ENCODE peak calls at places on chromosomes 11 and 22, in four cellular contexts. M is GM20000, Q is AG04450, H is MM.1S. Y is an unnamed sample.

GRCh38 chr22:23772315-23773246 is at the start of gene MMP11:
- DNase-seq in M (peak), Q (no peak), H (peak), Y (peak)

GRCh38 chr11:110862407-110862806 is 150.2 kb upstream of the ARHGAP20 start:
- DNase-seq in M (no peak), Q (no peak), H (no peak), Y (no peak)

GRCh38 chr11:1217151-1217550 is 5.7 kb upstream of the MUC5B start:
- DNase-seq in M (no peak), Q (no peak), H (no peak), Y (no peak)

GRCh38 chr22:46655861-46656608 is 35.8 kb downstream of the GRAMD4 start:
- DNase-seq in M (no peak), Q (no peak), H (no peak), Y (no peak)

GRCh38 chr11:46330887-46331652 is 16.2 kb upstream of the DGKZ start:
- DNase-seq in M (no peak), Q (no peak), H (no peak), Y (no peak)

GRCh38 chr22:50205781-50206569 is 5.2 kb downstream of the SELENOO start:
- DNase-seq in M (no peak), Q (no peak), H (no peak), Y (no peak)

GRCh38 chr11:112901904-112902303 is 59.3 kb upstream of the NCAM1 start:
- DNase-seq in M (no peak), Q (no peak), H (no peak), Y (no peak)

GRCh38 chr11:74472030-74472429 is 4.7 kb upstream of the KCNE3 start:
- DNase-seq in M (no peak), Q (no peak), H (no peak), Y (no peak)

GRCh38 chr11:64546600-64546999 is 44.4 kb upstream of the SLC22A12 start:
- DNase-seq in M (no peak), Q (no peak), H (no peak), Y (no peak)

GRCh38 chr11:113907681-113908080 is 3.1 kb downstream of the HTR3B start:
- DNase-seq in M (no peak), Q (no peak), H (no peak), Y (no peak)

GRCh38 chr11:43942651-43943356 is 367 bp downstream of the C11orf96 start:
- DNase-seq in M (peak), Q (no peak), H (peak), Y (peak)

GRCh38 chr11:100961633-100962032 is 168.0 kb downstream of the PGR start:
- DNase-seq in M (no peak), Q (no peak), H (no peak), Y (no peak)

GRCh38 chr22:29061773-29062172 is at the start of gene C22orf31:
- DNase-seq in M (no peak), Q (no peak), H (no peak), Y (no peak)

GRCh38 chr11:110772863-110773262 is 60.6 kb upstream of the ARHGAP20 start:
- DNase-seq in M (no peak), Q (no peak), H (no peak), Y (no peak)

GRCh38 chr22:40388231-40388630 is 17.8 kb downstream of the SGSM3 start:
- DNase-seq in M (no peak), Q (no peak), H (no peak), Y (no peak)

GRCh38 chr22:50583294-50583865 is 731 bp upstream of the CHKB start:
- DNase-seq in M (no peak), Q (no peak), H (no peak), Y (peak)

GRCh38 chr11:118918686-118919280 is 6.9 kb downstream of the BCL9L start:
- DNase-seq in M (no peak), Q (no peak), H (no peak), Y (no peak)

GRCh38 chr11:72744474-72744873 is 7.7 kb downstream of the ARAP1 start:
- DNase-seq in M (no peak), Q (no peak), H (no peak), Y (no peak)

GRCh38 chr22:22855617-22856308 is 31.9 kb upstream of the IGLL5 start:
- DNase-seq in M (peak), Q (no peak), H (peak), Y (peak)

DNA sequence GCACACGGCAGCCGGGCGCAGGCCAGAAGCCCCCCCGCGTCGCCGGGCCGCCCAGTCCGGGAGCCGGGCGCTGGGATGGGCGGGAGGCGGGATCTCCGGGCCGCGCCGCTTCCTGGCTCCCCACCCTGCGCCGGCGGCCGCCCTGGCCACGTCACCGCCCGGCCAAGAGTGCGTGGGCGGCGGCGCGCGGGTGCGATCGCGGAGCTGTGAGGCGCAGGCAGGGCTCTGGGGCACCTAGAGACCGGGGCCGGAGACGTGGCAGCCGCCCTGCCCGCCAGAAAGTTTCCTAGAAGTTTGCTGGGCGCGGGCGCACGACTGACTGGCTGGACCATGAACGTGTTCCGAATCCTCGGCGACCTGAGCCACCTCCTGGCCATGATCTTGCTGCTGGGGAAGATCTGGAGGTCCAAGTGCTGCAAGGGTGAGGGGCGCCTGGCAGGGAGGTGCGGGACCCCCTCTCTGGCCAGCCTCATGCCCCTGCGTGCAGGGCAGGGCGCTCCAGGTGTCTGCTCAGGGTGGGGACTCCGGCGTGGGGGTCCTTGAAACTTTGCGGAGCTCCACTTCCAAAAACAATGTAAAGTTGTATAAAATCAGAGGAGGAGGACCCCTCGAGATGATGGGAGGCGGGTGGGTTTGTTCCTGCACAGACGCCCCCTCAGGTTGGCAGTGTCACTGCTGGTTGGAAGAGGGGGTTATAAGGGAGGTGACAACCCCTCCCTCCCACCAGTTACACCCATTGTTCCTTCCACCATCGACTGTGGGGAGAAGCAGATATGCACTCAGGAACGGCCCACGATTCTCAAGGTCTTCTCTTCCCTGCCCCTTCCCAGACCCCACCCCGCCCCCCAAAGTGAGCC is at the start of gene KDELR3:
- DNase-seq in M (peak), Q (peak), H (no peak), Y (peak)
- TF ChIP-seq CTCF in M (no peak), Q (peak), H (peak), Y (peak)

GRCh38 chr11:71240865-71241691 is 11.3 kb downstream of the SHANK2 start:
- DNase-seq in M (no peak), Q (peak), H (no peak), Y (no peak)
- TF ChIP-seq CTCF in M (no peak), Q (no peak), H (no peak), Y (no peak)

DNA sequence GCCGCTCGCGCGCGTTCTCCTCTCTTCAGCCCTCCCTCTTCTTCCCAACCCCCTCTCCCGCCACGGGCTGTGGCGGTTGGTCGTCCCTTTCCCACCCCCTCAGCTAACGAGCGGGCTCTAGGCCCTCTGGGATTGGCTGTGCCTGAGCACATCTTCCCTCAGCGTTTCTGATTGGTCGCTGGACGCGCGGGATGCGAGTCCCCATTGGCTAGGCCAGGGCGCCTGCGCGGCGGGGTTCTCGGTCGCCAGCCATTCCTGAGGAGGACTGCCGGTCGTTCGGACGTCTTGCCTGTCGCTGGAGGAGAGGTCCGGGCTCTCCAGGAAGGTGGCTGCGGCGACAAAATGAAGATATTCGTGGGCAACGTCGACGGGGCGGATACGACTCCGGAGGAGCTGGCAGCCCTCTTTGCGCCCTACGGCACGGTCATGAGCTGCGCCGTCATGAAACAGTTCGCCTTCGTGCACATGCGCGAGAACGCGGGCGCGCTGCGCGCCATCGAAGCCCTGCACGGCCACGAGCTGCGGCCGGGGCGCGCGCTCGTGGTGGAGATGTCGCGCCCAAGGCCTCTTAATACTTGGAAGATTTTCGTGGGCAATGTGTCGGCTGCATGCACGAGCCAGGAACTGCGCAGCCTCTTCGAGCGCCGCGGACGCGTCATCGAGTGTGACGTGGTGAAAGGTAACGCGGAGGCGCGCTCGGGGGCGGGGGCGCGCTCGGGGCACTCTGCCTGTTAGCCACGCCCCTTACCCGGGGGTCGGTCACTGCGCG is at the start of gene RBM14:
- DNase-seq in M (peak), Q (peak), H (peak), Y (peak)
- TF ChIP-seq CTCF in M (no peak), Q (no peak), H (no peak), Y (no peak)

DNA sequence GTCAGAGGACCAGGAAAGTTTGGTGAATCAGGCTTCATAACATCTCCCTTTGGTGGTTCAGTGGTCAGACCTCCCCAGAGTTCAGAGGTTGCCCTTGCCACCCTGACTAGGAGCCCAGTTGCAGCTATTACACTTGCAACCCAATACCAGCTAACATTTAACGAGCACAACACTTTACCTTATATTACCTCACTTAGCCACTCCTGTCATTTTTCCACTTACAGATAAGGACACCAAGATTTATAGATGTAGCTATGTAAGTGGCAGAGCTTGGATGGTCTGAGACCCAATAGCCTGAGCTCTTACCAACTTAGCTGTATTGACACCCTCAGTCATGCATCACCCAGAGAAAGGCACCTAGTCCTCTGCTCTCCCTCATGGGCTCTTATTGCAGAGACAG is 234.7 kb downstream of the INSC start:
- DNase-seq in M (no peak), Q (no peak), H (no peak), Y (no peak)
- TF ChIP-seq CTCF in M (no peak), Q (no peak), H (no peak), Y (no peak)

GRCh38 chr11:8917157-8917820 is 6.3 kb downstream of the AKIP1 start:
- DNase-seq in M (no peak), Q (peak), H (no peak), Y (no peak)
- TF ChIP-seq CTCF in M (no peak), Q (no peak), H (no peak), Y (no peak)

GRCh38 chr22:20267441-20268288 is 453 bp downstream of the RTN4R start:
- DNase-seq in M (no peak), Q (no peak), H (no peak), Y (no peak)

GRCh38 chr22:20264614-20265452 is 3.3 kb downstream of the RTN4R start:
- DNase-seq in M (no peak), Q (no peak), H (no peak), Y (no peak)

GRCh38 chr22:20268289-20268349 is at the start of gene RTN4R:
- DNase-seq in M (no peak), Q (no peak), H (no peak), Y (no peak)

GRCh38 chr22:20271114-20271994 is 3.2 kb upstream of the RTN4R start:
- DNase-seq in M (no peak), Q (no peak), H (no peak), Y (no peak)

GRCh38 chr22:20268350-20269012 is 363 bp upstream of the RTN4R start:
- DNase-seq in M (peak), Q (no peak), H (peak), Y (peak)
- TF ChIP-seq CTCF in M (peak), Q (peak), H (peak), Y (peak)

DNA sequence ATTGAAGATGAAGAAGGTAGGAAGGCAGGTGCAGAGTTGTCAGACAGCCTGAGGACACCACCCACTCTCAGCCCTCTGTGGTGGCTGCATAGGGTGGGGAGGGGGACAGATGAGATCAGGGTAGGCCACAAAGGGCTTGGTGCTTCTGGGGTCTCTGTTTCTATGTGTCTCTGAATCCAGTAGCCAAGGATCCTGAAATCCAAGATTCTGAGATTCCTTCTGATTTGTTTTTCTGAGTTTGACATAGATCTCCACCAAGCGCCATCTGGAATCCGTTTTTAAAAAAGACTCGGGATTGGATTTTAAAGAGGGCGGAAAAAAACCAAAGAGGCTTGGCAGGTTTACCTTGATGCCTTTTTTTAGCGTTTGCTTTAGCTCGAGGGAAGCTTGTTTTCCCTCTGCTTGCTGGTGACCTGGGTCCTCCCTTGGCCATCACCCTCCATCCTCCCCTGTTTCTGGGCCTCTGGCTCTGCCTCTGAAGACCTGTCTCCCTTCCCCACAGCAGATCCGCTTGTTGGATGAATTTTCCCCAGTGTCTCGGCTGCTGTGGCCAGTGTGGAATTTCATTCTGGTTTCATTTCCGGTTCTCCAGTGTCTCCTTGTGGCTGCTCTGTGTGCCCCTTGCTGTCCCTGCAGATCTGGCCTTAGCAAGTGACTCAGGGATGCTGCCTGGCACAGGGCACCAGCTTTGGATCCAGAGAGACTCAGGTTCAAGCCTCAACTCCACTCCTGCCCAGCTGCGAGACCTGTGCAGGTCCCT is 15.0 kb downstream of the SYNGR1 start:
- DNase-seq in M (no peak), Q (no peak), H (no peak), Y (no peak)
- TF ChIP-seq CTCF in M (no peak), Q (no peak), H (no peak), Y (no peak)